ENCODE peak calls at places on chromosomes 3 and 15, in four cellular contexts. B, F, Y and S are unnamed samples.

GRCh38 chr3:191641789-191642188 is 180.8 kb downstream of the PYDC2 start:
- DNase-seq in B (no peak), F (no peak), Y (no peak), S (no peak)

GRCh38 chr3:12541625-12542024 is 3.7 kb downstream of the MKRN2OS start:
- DNase-seq in B (no peak), F (no peak), Y (no peak), S (no peak)

GRCh38 chr3:130894130-130894872 is 417 bp downstream of the ATP2C1 start:
- DNase-seq in B (peak; percentile 75), F (no peak), Y (no peak), S (no peak)

GRCh38 chr15:70781236-70781635 is 17.9 kb upstream of the UACA start:
- DNase-seq in B (no peak), F (no peak), Y (no peak), S (peak; percentile 55)

GRCh38 chr3:144760831-144761230 is 789.2 kb downstream of the DIPK2A start:
- DNase-seq in B (no peak), F (no peak), Y (no peak), S (no peak)

GRCh38 chr3:115071611-115072010 is 75.5 kb downstream of the ZBTB20 start:
- DNase-seq in B (no peak), F (peak; percentile 82), Y (no peak), S (no peak)

GRCh38 chr3:44065741-44066140 is 175.9 kb upstream of the TOPAZ1 start:
- DNase-seq in B (no peak), F (no peak), Y (no peak), S (no peak)

GRCh38 chr15:68739390-68740075 is 81.2 kb downstream of the ANP32A start:
- DNase-seq in B (no peak), F (peak; percentile 56), Y (no peak), S (no peak)

GRCh38 chr3:4629095-4630007 is 136.2 kb downstream of the ITPR1 start:
- DNase-seq in B (no peak), F (no peak), Y (no peak), S (no peak)

GRCh38 chr3:9347887-9348286 is 15.0 kb upstream of the THUMPD3 start:
- DNase-seq in B (no peak), F (no peak), Y (no peak), S (no peak)

GRCh38 chr3:37943126-37943525 is 47.5 kb upstream of the VILL start:
- DNase-seq in B (no peak), F (no peak), Y (no peak), S (peak; percentile 26)

GRCh38 chr3:99836681-99837080 is 19.0 kb downstream of the CMSS1 start:
- DNase-seq in B (no peak), F (peak; percentile 89), Y (no peak), S (no peak)

GRCh38 chr15:69576035-69576526 is 123.5 kb downstream of the RPLP1 start:
- DNase-seq in B (no peak), F (peak; percentile 22), Y (peak; percentile 15), S (no peak)

GRCh38 chr3:126304704-126305103 is 52.5 kb downstream of the KLF15 start:
- DNase-seq in B (no peak), F (no peak), Y (no peak), S (no peak)

GRCh38 chr3:102129774-102130608 is 280.7 kb downstream of the NFKBIZ start:
- DNase-seq in B (no peak), F (peak; percentile 88), Y (peak; percentile 7), S (no peak)

GRCh38 chr3:127216415-127217261 is 23.7 kb downstream of the PRR23E start:
- DNase-seq in B (no peak), F (no peak), Y (no peak), S (no peak)

GRCh38 chr15:63371297-63371918 is 10.2 kb downstream of the CA12 start:
- DNase-seq in B (peak; percentile 77), F (no peak), Y (no peak), S (no peak)

GRCh38 chr15:98646546-98647025 is 1.8 kb upstream of the IGF1R start:
- DNase-seq in B (no peak), F (no peak), Y (no peak), S (no peak)

GRCh38 chr3:197505796-197506553 is 49.8 kb downstream of the BDH1 start:
- DNase-seq in B (no peak), F (no peak), Y (no peak), S (no peak)

GRCh38 chr3:160618878-160619277 is 53.5 kb upstream of the KPNA4 start:
- DNase-seq in B (no peak), F (no peak), Y (no peak), S (no peak)

GRCh38 chr15:69749797-69750196 is 297.2 kb downstream of the RPLP1 start:
- DNase-seq in B (no peak), F (peak; percentile 16), Y (peak; percentile 13), S (no peak)

DNA sequence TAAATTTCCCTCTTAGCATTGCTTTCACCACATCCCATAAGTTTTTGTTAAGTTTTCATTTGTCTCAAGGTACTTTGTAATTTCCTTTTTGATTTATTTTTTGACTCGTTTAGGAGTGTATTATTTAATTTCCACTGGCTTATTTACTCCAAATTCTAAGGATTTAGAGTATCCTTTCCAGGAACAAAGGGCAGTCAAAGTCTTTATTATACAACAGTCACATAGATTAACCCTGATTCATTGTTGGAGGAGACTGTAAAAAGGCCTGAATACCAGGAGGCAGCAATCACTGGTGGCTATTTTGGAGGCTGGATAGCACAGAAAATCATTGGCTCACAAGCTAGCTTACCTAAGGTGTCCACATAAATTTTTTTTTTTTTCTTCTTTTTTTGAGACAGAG is 39.9 kb downstream of the OIP5 start:
- DNase-seq in B (no peak), F (no peak), Y (no peak), S (no peak)
- H3K36me3 ChIP-seq in B (peaks cover 49% of the 10 kb centered on the region), F (peaks cover 11% of the 10 kb centered on the region), Y (peaks cover 14% of the 10 kb centered on the region), S (peaks cover 51% of the 10 kb centered on the region)

GRCh38 chr15:72473670-72474465 is at the start of gene ARIH1:
- DNase-seq in B (peak; percentile 98), F (peak; percentile 96), Y (peak; percentile 87), S (peak; percentile 99)

GRCh38 chr15:72474466-72474911 is 359 bp downstream of the ARIH1 start:
- DNase-seq in B (peak; percentile 76), F (peak; percentile 47), Y (no peak), S (no peak)

GRCh38 chr15:72475674-72476073 is 1.5 kb downstream of the ARIH1 start:
- DNase-seq in B (no peak), F (no peak), Y (no peak), S (no peak)

GRCh38 chr15:72472907-72473669 is 1.0 kb upstream of the ARIH1 start:
- DNase-seq in B (no peak), F (no peak), Y (no peak), S (no peak)

DNA sequence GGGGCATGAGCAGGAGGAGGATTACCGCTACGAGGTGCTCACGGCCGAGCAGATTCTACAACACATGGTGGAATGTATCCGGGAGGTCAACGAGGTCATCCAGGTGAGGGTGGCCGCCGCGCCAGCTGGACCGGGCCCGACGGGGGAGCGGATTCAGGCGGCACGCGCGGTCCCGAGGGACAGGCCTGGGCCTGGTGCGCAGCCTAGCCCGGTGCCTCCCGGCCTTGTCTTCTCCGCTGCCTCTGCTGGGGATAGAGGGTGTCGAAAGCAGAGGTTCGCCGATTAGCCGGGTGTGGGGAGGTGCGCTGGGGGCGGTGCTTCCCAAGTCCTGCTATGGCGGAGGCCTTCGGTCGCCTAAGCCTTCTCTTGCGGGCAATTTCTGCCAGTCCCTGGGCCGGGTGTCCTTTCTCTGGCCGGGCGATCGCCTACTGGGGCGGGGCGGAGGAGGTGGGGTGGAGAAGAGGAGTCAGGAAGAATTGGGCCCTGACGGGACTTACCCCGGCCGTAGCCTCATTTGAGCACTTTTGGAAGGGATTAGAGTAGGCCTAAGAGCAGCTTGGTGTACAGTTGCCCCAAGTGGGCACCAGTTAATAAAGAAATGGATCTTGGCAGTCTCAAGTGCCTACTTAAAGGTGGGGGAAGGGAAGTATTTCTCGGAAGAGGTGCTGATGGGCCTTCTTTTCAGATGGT is 927 bp downstream of the ARIH1 start:
- DNase-seq in B (peak; percentile 93), F (peak; percentile 81), Y (peak; percentile 40), S (peak; percentile 97)
- TF ChIP-seq POLR2A in B (no peak), F (peak; percentile 27), Y (no peak), S (peak; percentile 22)

GRCh38 chr15:81315452-81316203 is 8.3 kb downstream of the STARD5 start:
- DNase-seq in B (no peak), F (no peak), Y (no peak), S (no peak)
- TF ChIP-seq POLR2AphosphoS5 in B (no peak), F (no peak), Y (no peak), S (no peak)

DNA sequence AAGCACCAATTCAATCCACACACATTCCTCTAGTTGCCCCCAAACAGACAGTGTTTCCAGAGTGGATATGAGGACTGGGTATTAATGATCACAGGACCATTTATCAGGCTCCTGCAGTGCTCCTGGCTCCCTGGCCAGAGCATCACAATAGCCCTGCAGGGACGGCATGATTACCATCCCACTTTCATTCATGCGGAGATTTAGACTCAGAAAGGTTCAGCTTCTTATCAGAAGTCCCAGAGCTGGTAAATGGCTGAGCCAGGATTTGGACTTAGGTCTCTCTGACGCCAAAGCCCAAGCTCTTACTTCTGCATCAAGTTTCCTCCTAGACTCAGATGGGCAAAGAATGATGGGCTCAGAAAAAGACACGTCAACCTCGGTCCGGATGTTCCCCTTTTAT is 2.9 kb upstream of the EPHB3 start:
- DNase-seq in B (no peak), F (no peak), Y (no peak), S (no peak)
- H3K36me3 ChIP-seq in B (no peaks in the 10 kb centered on the region), F (no peaks in the 10 kb centered on the region), Y (no peaks in the 10 kb centered on the region), S (no peaks in the 10 kb centered on the region)

DNA sequence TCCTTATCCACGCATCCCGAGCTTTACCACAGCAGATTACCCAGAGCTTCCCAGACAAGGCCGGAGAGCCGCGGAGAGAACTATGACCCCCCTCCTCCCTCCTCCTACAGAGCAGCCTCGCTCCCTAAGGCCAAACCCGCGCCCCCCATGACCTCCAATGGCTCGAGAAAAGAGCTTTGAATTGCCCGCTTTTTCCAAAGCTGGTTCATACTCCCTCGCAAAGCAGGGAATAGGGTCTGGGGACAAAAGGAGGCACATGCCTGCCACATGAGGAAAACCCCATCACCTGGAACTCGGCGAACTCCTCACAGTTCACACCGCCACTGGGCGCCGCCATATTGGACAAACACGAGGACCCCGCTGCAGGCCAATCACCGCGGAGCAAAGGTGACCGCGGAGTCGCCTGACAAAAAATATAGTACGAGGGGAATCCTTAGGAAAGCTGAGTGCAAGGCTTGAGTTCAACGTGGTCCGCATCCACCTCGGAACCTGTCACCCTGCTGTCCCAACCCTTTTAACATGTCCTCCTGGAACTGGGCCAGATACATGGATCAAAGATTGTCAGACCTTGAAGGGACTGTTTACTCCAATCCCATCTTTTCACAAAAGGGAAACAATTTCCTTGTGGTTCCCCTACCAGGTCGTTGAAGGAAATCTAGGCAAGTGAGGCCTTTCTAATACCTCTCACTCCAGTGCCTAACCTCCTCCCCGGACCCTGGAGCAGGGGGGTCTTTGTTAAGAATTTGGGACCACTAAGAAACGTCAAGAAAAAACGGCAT is at the start of gene MIX23:
- DNase-seq in B (peak; percentile 91), F (peak; percentile 84), Y (peak; percentile 77), S (peak; percentile 96)
- TF ChIP-seq POLR2A in B (no peak), F (peak; percentile 85), Y (peak; percentile 64), S (no peak)